ENCODE peak calls at places on chromosomes 4 and X, in five cellular contexts. One of them, this sample, is unnamed.

GRCh38 chrX:41421071-41421729 is 25.9 kb upstream of the NYX start:
- DNase-seq in activated T-helper 1 cell treated with anti-CD3 and anti-CD28 coated beads, Interleukin-12 subunit alpha, Interleukin-12 subunit beta, Interleukin-2, Interleukin-4 antibody, amounts not matched to agents 30 ng/mL and 10 ng/mL and 1 ng/mL, durations not matched to agents 14 hours and 24 hours and 36 hours: no peak
- DNase-seq in nephron progenitor cell: no peak
- DNase-seq in lower lobe of right lung: no peak
- DNase-seq in heart right ventricle: no peak
- DNase-seq in this sample: no peak

GRCh38 chrX:2696698-2697215 is 5.7 kb downstream of the CD99 start:
- DNase-seq in nephron progenitor cell: no peak
- DNase-seq in activated T-helper 1 cell treated with anti-CD3 and anti-CD28 coated beads, Interleukin-12 subunit alpha, Interleukin-12 subunit beta, Interleukin-2, Interleukin-4 antibody, amounts not matched to agents 30 ng/mL and 10 ng/mL and 1 ng/mL, durations not matched to agents 14 hours and 24 hours and 36 hours: peak; percentile 63
- DNase-seq in heart right ventricle: no peak
- DNase-seq in lower lobe of right lung: no peak
- DNase-seq in this sample: peak; percentile 85

GRCh38 chr4:13430834-13431568 is 53.1 kb downstream of the RAB28 start:
- DNase-seq in lower lobe of right lung: no peak
- DNase-seq in heart right ventricle: no peak
- DNase-seq in activated T-helper 1 cell treated with anti-CD3 and anti-CD28 coated beads, Interleukin-12 subunit alpha, Interleukin-12 subunit beta, Interleukin-2, Interleukin-4 antibody, amounts not matched to agents 30 ng/mL and 10 ng/mL and 1 ng/mL, durations not matched to agents 14 hours and 24 hours and 36 hours: no peak
- DNase-seq in nephron progenitor cell: no peak
- DNase-seq in this sample: no peak

GRCh38 chr4:89509708-89510269 is 202.2 kb upstream of the GPRIN3 start:
- DNase-seq in lower lobe of right lung: no peak
- DNase-seq in nephron progenitor cell: no peak
- DNase-seq in activated T-helper 1 cell treated with anti-CD3 and anti-CD28 coated beads, Interleukin-12 subunit alpha, Interleukin-12 subunit beta, Interleukin-2, Interleukin-4 antibody, amounts not matched to agents 30 ng/mL and 10 ng/mL and 1 ng/mL, durations not matched to agents 14 hours and 24 hours and 36 hours: peak; percentile 11
- DNase-seq in heart right ventricle: no peak
- DNase-seq in this sample: no peak

GRCh38 chr4:145937990-145938611 is 522 bp downstream of the ZNF827 start:
- DNase-seq in activated T-helper 1 cell treated with anti-CD3 and anti-CD28 coated beads, Interleukin-12 subunit alpha, Interleukin-12 subunit beta, Interleukin-2, Interleukin-4 antibody, amounts not matched to agents 30 ng/mL and 10 ng/mL and 1 ng/mL, durations not matched to agents 14 hours and 24 hours and 36 hours: peak; percentile 11
- DNase-seq in heart right ventricle: no peak
- DNase-seq in lower lobe of right lung: no peak
- DNase-seq in nephron progenitor cell: peak; percentile 27
- DNase-seq in this sample: peak; percentile 60

GRCh38 chr4:119087656-119088055 is 48.0 kb upstream of the MYOZ2 start:
- DNase-seq in lower lobe of right lung: no peak
- DNase-seq in nephron progenitor cell: no peak
- DNase-seq in activated T-helper 1 cell treated with anti-CD3 and anti-CD28 coated beads, Interleukin-12 subunit alpha, Interleukin-12 subunit beta, Interleukin-2, Interleukin-4 antibody, amounts not matched to agents 30 ng/mL and 10 ng/mL and 1 ng/mL, durations not matched to agents 14 hours and 24 hours and 36 hours: no peak
- DNase-seq in heart right ventricle: no peak
- DNase-seq in this sample: no peak

GRCh38 chr4:56243107-56243506 is 144.2 kb downstream of the AASDH start:
- DNase-seq in heart right ventricle: no peak
- DNase-seq in activated T-helper 1 cell treated with anti-CD3 and anti-CD28 coated beads, Interleukin-12 subunit alpha, Interleukin-12 subunit beta, Interleukin-2, Interleukin-4 antibody, amounts not matched to agents 30 ng/mL and 10 ng/mL and 1 ng/mL, durations not matched to agents 14 hours and 24 hours and 36 hours: no peak
- DNase-seq in nephron progenitor cell: no peak
- DNase-seq in lower lobe of right lung: no peak
- DNase-seq in this sample: no peak

GRCh38 chr4:73899321-73899720 is 30.1 kb downstream of the CXCL1 start:
- DNase-seq in nephron progenitor cell: no peak
- DNase-seq in activated T-helper 1 cell treated with anti-CD3 and anti-CD28 coated beads, Interleukin-12 subunit alpha, Interleukin-12 subunit beta, Interleukin-2, Interleukin-4 antibody, amounts not matched to agents 30 ng/mL and 10 ng/mL and 1 ng/mL, durations not matched to agents 14 hours and 24 hours and 36 hours: no peak
- DNase-seq in lower lobe of right lung: no peak
- DNase-seq in heart right ventricle: no peak
- DNase-seq in this sample: no peak

GRCh38 chrX:4314586-4314985 is 601.1 kb upstream of the PRKX start:
- DNase-seq in lower lobe of right lung: no peak
- DNase-seq in heart right ventricle: no peak
- DNase-seq in nephron progenitor cell: no peak
- DNase-seq in activated T-helper 1 cell treated with anti-CD3 and anti-CD28 coated beads, Interleukin-12 subunit alpha, Interleukin-12 subunit beta, Interleukin-2, Interleukin-4 antibody, amounts not matched to agents 30 ng/mL and 10 ng/mL and 1 ng/mL, durations not matched to agents 14 hours and 24 hours and 36 hours: no peak
- DNase-seq in this sample: no peak

GRCh38 chr4:1640110-1640509 is 44.0 kb downstream of the FAM53A start:
- DNase-seq in heart right ventricle: no peak
- DNase-seq in lower lobe of right lung: no peak
- DNase-seq in activated T-helper 1 cell treated with anti-CD3 and anti-CD28 coated beads, Interleukin-12 subunit alpha, Interleukin-12 subunit beta, Interleukin-2, Interleukin-4 antibody, amounts not matched to agents 30 ng/mL and 10 ng/mL and 1 ng/mL, durations not matched to agents 14 hours and 24 hours and 36 hours: no peak
- DNase-seq in nephron progenitor cell: no peak
- DNase-seq in this sample: no peak

GRCh38 chr4:151537726-151538125 is 128.8 kb downstream of the FHIP1A start:
- DNase-seq in nephron progenitor cell: no peak
- DNase-seq in activated T-helper 1 cell treated with anti-CD3 and anti-CD28 coated beads, Interleukin-12 subunit alpha, Interleukin-12 subunit beta, Interleukin-2, Interleukin-4 antibody, amounts not matched to agents 30 ng/mL and 10 ng/mL and 1 ng/mL, durations not matched to agents 14 hours and 24 hours and 36 hours: no peak
- DNase-seq in lower lobe of right lung: no peak
- DNase-seq in heart right ventricle: no peak
- DNase-seq in this sample: no peak

GRCh38 chr4:95505149-95505548 is 43.6 kb downstream of the UNC5C start:
- DNase-seq in nephron progenitor cell: no peak
- DNase-seq in heart right ventricle: no peak
- DNase-seq in activated T-helper 1 cell treated with anti-CD3 and anti-CD28 coated beads, Interleukin-12 subunit alpha, Interleukin-12 subunit beta, Interleukin-2, Interleukin-4 antibody, amounts not matched to agents 30 ng/mL and 10 ng/mL and 1 ng/mL, durations not matched to agents 14 hours and 24 hours and 36 hours: no peak
- DNase-seq in lower lobe of right lung: no peak
- DNase-seq in this sample: no peak

GRCh38 chr4:141660880-141661279 is 24.5 kb downstream of the IL15 start:
- DNase-seq in heart right ventricle: no peak
- DNase-seq in nephron progenitor cell: no peak
- DNase-seq in activated T-helper 1 cell treated with anti-CD3 and anti-CD28 coated beads, Interleukin-12 subunit alpha, Interleukin-12 subunit beta, Interleukin-2, Interleukin-4 antibody, amounts not matched to agents 30 ng/mL and 10 ng/mL and 1 ng/mL, durations not matched to agents 14 hours and 24 hours and 36 hours: no peak
- DNase-seq in lower lobe of right lung: no peak
- DNase-seq in this sample: no peak

GRCh38 chrX:1534321-1535168 is 2.4 kb downstream of the P2RY8 start:
- DNase-seq in heart right ventricle: no peak
- DNase-seq in nephron progenitor cell: peak; percentile 16
- DNase-seq in activated T-helper 1 cell treated with anti-CD3 and anti-CD28 coated beads, Interleukin-12 subunit alpha, Interleukin-12 subunit beta, Interleukin-2, Interleukin-4 antibody, amounts not matched to agents 30 ng/mL and 10 ng/mL and 1 ng/mL, durations not matched to agents 14 hours and 24 hours and 36 hours: peak; percentile 31
- DNase-seq in lower lobe of right lung: no peak
- DNase-seq in this sample: no peak

GRCh38 chr4:17521595-17521994 is 6.6 kb downstream of the CLRN2 start:
- DNase-seq in lower lobe of right lung: no peak
- DNase-seq in activated T-helper 1 cell treated with anti-CD3 and anti-CD28 coated beads, Interleukin-12 subunit alpha, Interleukin-12 subunit beta, Interleukin-2, Interleukin-4 antibody, amounts not matched to agents 30 ng/mL and 10 ng/mL and 1 ng/mL, durations not matched to agents 14 hours and 24 hours and 36 hours: no peak
- DNase-seq in heart right ventricle: no peak
- DNase-seq in nephron progenitor cell: no peak
- DNase-seq in this sample: no peak

GRCh38 chrX:10966057-10966456 is 145.1 kb upstream of the HCCS start:
- DNase-seq in activated T-helper 1 cell treated with anti-CD3 and anti-CD28 coated beads, Interleukin-12 subunit alpha, Interleukin-12 subunit beta, Interleukin-2, Interleukin-4 antibody, amounts not matched to agents 30 ng/mL and 10 ng/mL and 1 ng/mL, durations not matched to agents 14 hours and 24 hours and 36 hours: no peak
- DNase-seq in nephron progenitor cell: no peak
- DNase-seq in heart right ventricle: no peak
- DNase-seq in lower lobe of right lung: no peak
- DNase-seq in this sample: no peak

GRCh38 chr4:86757468-86757867 is 91.7 kb downstream of the SLC10A6 start:
- DNase-seq in nephron progenitor cell: no peak
- DNase-seq in activated T-helper 1 cell treated with anti-CD3 and anti-CD28 coated beads, Interleukin-12 subunit alpha, Interleukin-12 subunit beta, Interleukin-2, Interleukin-4 antibody, amounts not matched to agents 30 ng/mL and 10 ng/mL and 1 ng/mL, durations not matched to agents 14 hours and 24 hours and 36 hours: no peak
- DNase-seq in heart right ventricle: no peak
- DNase-seq in lower lobe of right lung: no peak
- DNase-seq in this sample: no peak

GRCh38 chr4:848803-849477 is 23.0 kb upstream of the CPLX1 start:
- DNase-seq in lower lobe of right lung: peak; percentile 30
- DNase-seq in activated T-helper 1 cell treated with anti-CD3 and anti-CD28 coated beads, Interleukin-12 subunit alpha, Interleukin-12 subunit beta, Interleukin-2, Interleukin-4 antibody, amounts not matched to agents 30 ng/mL and 10 ng/mL and 1 ng/mL, durations not matched to agents 14 hours and 24 hours and 36 hours: no peak
- DNase-seq in nephron progenitor cell: no peak
- DNase-seq in heart right ventricle: no peak
- DNase-seq in this sample: no peak

GRCh38 chr4:9947168-9948062 is 73.9 kb downstream of the SLC2A9 start:
- DNase-seq in lower lobe of right lung: no peak
- DNase-seq in heart right ventricle: no peak
- DNase-seq in activated T-helper 1 cell treated with anti-CD3 and anti-CD28 coated beads, Interleukin-12 subunit alpha, Interleukin-12 subunit beta, Interleukin-2, Interleukin-4 antibody, amounts not matched to agents 30 ng/mL and 10 ng/mL and 1 ng/mL, durations not matched to agents 14 hours and 24 hours and 36 hours: no peak
- DNase-seq in nephron progenitor cell: no peak
- DNase-seq in this sample: no peak

GRCh38 chr4:33882246-33882990 is 2361.9 kb downstream of the ARAP2 start:
- DNase-seq in lower lobe of right lung: no peak
- DNase-seq in heart right ventricle: no peak
- DNase-seq in nephron progenitor cell: no peak
- DNase-seq in activated T-helper 1 cell treated with anti-CD3 and anti-CD28 coated beads, Interleukin-12 subunit alpha, Interleukin-12 subunit beta, Interleukin-2, Interleukin-4 antibody, amounts not matched to agents 30 ng/mL and 10 ng/mL and 1 ng/mL, durations not matched to agents 14 hours and 24 hours and 36 hours: no peak
- DNase-seq in this sample: no peak

GRCh38 chr4:3836802-3837601 is 70.8 kb downstream of the ADRA2C start:
- DNase-seq in lower lobe of right lung: peak; percentile 14
- DNase-seq in nephron progenitor cell: peak; percentile 62
- DNase-seq in heart right ventricle: no peak
- DNase-seq in activated T-helper 1 cell treated with anti-CD3 and anti-CD28 coated beads, Interleukin-12 subunit alpha, Interleukin-12 subunit beta, Interleukin-2, Interleukin-4 antibody, amounts not matched to agents 30 ng/mL and 10 ng/mL and 1 ng/mL, durations not matched to agents 14 hours and 24 hours and 36 hours: no peak
- DNase-seq in this sample: no peak

GRCh38 chr4:8191136-8191747 is 7.8 kb upstream of the SH3TC1 start:
- DNase-seq in lower lobe of right lung: peak; percentile 85
- DNase-seq in activated T-helper 1 cell treated with anti-CD3 and anti-CD28 coated beads, Interleukin-12 subunit alpha, Interleukin-12 subunit beta, Interleukin-2, Interleukin-4 antibody, amounts not matched to agents 30 ng/mL and 10 ng/mL and 1 ng/mL, durations not matched to agents 14 hours and 24 hours and 36 hours: no peak
- DNase-seq in heart right ventricle: peak; percentile 73
- DNase-seq in nephron progenitor cell: no peak
- DNase-seq in this sample: peak; percentile 90

GRCh38 chr4:149914521-149915115 is 99.0 kb upstream of the IQCM start:
- DNase-seq in nephron progenitor cell: peak; percentile 64
- DNase-seq in heart right ventricle: no peak
- DNase-seq in activated T-helper 1 cell treated with anti-CD3 and anti-CD28 coated beads, Interleukin-12 subunit alpha, Interleukin-12 subunit beta, Interleukin-2, Interleukin-4 antibody, amounts not matched to agents 30 ng/mL and 10 ng/mL and 1 ng/mL, durations not matched to agents 14 hours and 24 hours and 36 hours: no peak
- DNase-seq in lower lobe of right lung: no peak
- DNase-seq in this sample: peak; percentile 68

GRCh38 chr4:8451440-8452182 is 11.0 kb downstream of the TRMT44 start:
- DNase-seq in lower lobe of right lung: no peak
- DNase-seq in nephron progenitor cell: no peak
- DNase-seq in activated T-helper 1 cell treated with anti-CD3 and anti-CD28 coated beads, Interleukin-12 subunit alpha, Interleukin-12 subunit beta, Interleukin-2, Interleukin-4 antibody, amounts not matched to agents 30 ng/mL and 10 ng/mL and 1 ng/mL, durations not matched to agents 14 hours and 24 hours and 36 hours: no peak
- DNase-seq in heart right ventricle: no peak
- DNase-seq in this sample: peak; percentile 93

GRCh38 chr4:174394915-174395314 is 111.2 kb downstream of the CEP44 start:
- DNase-seq in activated T-helper 1 cell treated with anti-CD3 and anti-CD28 coated beads, Interleukin-12 subunit alpha, Interleukin-12 subunit beta, Interleukin-2, Interleukin-4 antibody, amounts not matched to agents 30 ng/mL and 10 ng/mL and 1 ng/mL, durations not matched to agents 14 hours and 24 hours and 36 hours: no peak
- DNase-seq in heart right ventricle: no peak
- DNase-seq in nephron progenitor cell: no peak
- DNase-seq in lower lobe of right lung: no peak
- DNase-seq in this sample: peak; percentile 15

GRCh38 chr4:54992266-54992665 is 133.1 kb downstream of the KDR start:
- DNase-seq in lower lobe of right lung: no peak
- DNase-seq in nephron progenitor cell: no peak
- DNase-seq in activated T-helper 1 cell treated with anti-CD3 and anti-CD28 coated beads, Interleukin-12 subunit alpha, Interleukin-12 subunit beta, Interleukin-2, Interleukin-4 antibody, amounts not matched to agents 30 ng/mL and 10 ng/mL and 1 ng/mL, durations not matched to agents 14 hours and 24 hours and 36 hours: no peak
- DNase-seq in heart right ventricle: no peak
- DNase-seq in this sample: no peak

GRCh38 chr4:4941741-4942140 is 77.5 kb downstream of the CYTL1 start:
- DNase-seq in nephron progenitor cell: no peak
- DNase-seq in lower lobe of right lung: no peak
- DNase-seq in heart right ventricle: no peak
- DNase-seq in activated T-helper 1 cell treated with anti-CD3 and anti-CD28 coated beads, Interleukin-12 subunit alpha, Interleukin-12 subunit beta, Interleukin-2, Interleukin-4 antibody, amounts not matched to agents 30 ng/mL and 10 ng/mL and 1 ng/mL, durations not matched to agents 14 hours and 24 hours and 36 hours: no peak
- DNase-seq in this sample: no peak

GRCh38 chrX:114028907-114029662 is 554.8 kb upstream of the HTR2C start:
- DNase-seq in nephron progenitor cell: no peak
- DNase-seq in activated T-helper 1 cell treated with anti-CD3 and anti-CD28 coated beads, Interleukin-12 subunit alpha, Interleukin-12 subunit beta, Interleukin-2, Interleukin-4 antibody, amounts not matched to agents 30 ng/mL and 10 ng/mL and 1 ng/mL, durations not matched to agents 14 hours and 24 hours and 36 hours: no peak
- DNase-seq in lower lobe of right lung: no peak
- DNase-seq in heart right ventricle: no peak
- DNase-seq in this sample: no peak

GRCh38 chr4:183576701-183577100 is 71.8 kb downstream of the ING2 start:
- DNase-seq in nephron progenitor cell: no peak
- DNase-seq in activated T-helper 1 cell treated with anti-CD3 and anti-CD28 coated beads, Interleukin-12 subunit alpha, Interleukin-12 subunit beta, Interleukin-2, Interleukin-4 antibody, amounts not matched to agents 30 ng/mL and 10 ng/mL and 1 ng/mL, durations not matched to agents 14 hours and 24 hours and 36 hours: no peak
- DNase-seq in heart right ventricle: no peak
- DNase-seq in lower lobe of right lung: no peak
- DNase-seq in this sample: no peak

GRCh38 chrX:23901065-23901464 is 6.7 kb downstream of the APOO start:
- DNase-seq in lower lobe of right lung: no peak
- DNase-seq in heart right ventricle: no peak
- DNase-seq in activated T-helper 1 cell treated with anti-CD3 and anti-CD28 coated beads, Interleukin-12 subunit alpha, Interleukin-12 subunit beta, Interleukin-2, Interleukin-4 antibody, amounts not matched to agents 30 ng/mL and 10 ng/mL and 1 ng/mL, durations not matched to agents 14 hours and 24 hours and 36 hours: no peak
- DNase-seq in nephron progenitor cell: no peak
- DNase-seq in this sample: peak; percentile 68

GRCh38 chrX:154730271-154730883 is 20.5 kb downstream of the GAB3 start:
- DNase-seq in lower lobe of right lung: peak; percentile 47
- DNase-seq in nephron progenitor cell: no peak
- DNase-seq in heart right ventricle: peak; percentile 35
- DNase-seq in activated T-helper 1 cell treated with anti-CD3 and anti-CD28 coated beads, Interleukin-12 subunit alpha, Interleukin-12 subunit beta, Interleukin-2, Interleukin-4 antibody, amounts not matched to agents 30 ng/mL and 10 ng/mL and 1 ng/mL, durations not matched to agents 14 hours and 24 hours and 36 hours: no peak
- DNase-seq in this sample: peak; percentile 88

GRCh38 chr4:7842384-7843279 is 97.0 kb downstream of the AFAP1 start:
- DNase-seq in nephron progenitor cell: no peak
- DNase-seq in heart right ventricle: peak; percentile 48
- DNase-seq in activated T-helper 1 cell treated with anti-CD3 and anti-CD28 coated beads, Interleukin-12 subunit alpha, Interleukin-12 subunit beta, Interleukin-2, Interleukin-4 antibody, amounts not matched to agents 30 ng/mL and 10 ng/mL and 1 ng/mL, durations not matched to agents 14 hours and 24 hours and 36 hours: no peak
- DNase-seq in lower lobe of right lung: no peak
- DNase-seq in this sample: peak; percentile 99

GRCh38 chr4:169229571-169230028 is 41.2 kb downstream of the SH3RF1 start:
- DNase-seq in lower lobe of right lung: no peak
- DNase-seq in heart right ventricle: no peak
- DNase-seq in nephron progenitor cell: no peak
- DNase-seq in activated T-helper 1 cell treated with anti-CD3 and anti-CD28 coated beads, Interleukin-12 subunit alpha, Interleukin-12 subunit beta, Interleukin-2, Interleukin-4 antibody, amounts not matched to agents 30 ng/mL and 10 ng/mL and 1 ng/mL, durations not matched to agents 14 hours and 24 hours and 36 hours: no peak
- DNase-seq in this sample: peak; percentile 93

GRCh38 chrX:119895843-119896326 is at the start of gene AKAP14:
- DNase-seq in lower lobe of right lung: no peak
- DNase-seq in heart right ventricle: no peak
- DNase-seq in nephron progenitor cell: no peak
- DNase-seq in activated T-helper 1 cell treated with anti-CD3 and anti-CD28 coated beads, Interleukin-12 subunit alpha, Interleukin-12 subunit beta, Interleukin-2, Interleukin-4 antibody, amounts not matched to agents 30 ng/mL and 10 ng/mL and 1 ng/mL, durations not matched to agents 14 hours and 24 hours and 36 hours: no peak
- DNase-seq in this sample: no peak

GRCh38 chrX:72006461-72006860 is 95.8 kb downstream of the NHSL2 start:
- DNase-seq in lower lobe of right lung: no peak
- DNase-seq in nephron progenitor cell: no peak
- DNase-seq in activated T-helper 1 cell treated with anti-CD3 and anti-CD28 coated beads, Interleukin-12 subunit alpha, Interleukin-12 subunit beta, Interleukin-2, Interleukin-4 antibody, amounts not matched to agents 30 ng/mL and 10 ng/mL and 1 ng/mL, durations not matched to agents 14 hours and 24 hours and 36 hours: no peak
- DNase-seq in heart right ventricle: no peak
- DNase-seq in this sample: no peak